ENCODE peak calls at places on chromosomes 5 and 9, in six cellular contexts. One of them, this sample, is unnamed.

GRCh38 chr9:6818292-6818922 is 60.6 kb downstream of the KDM4C start:
- DNase-seq in PC-3: no peak
- DNase-seq in HCT116: no peak
- DNase-seq in MM.1S: no peak
- DNase-seq in SK-N-SH: no peak
- DNase-seq in GM23248: no peak
- DNase-seq in this sample: no peak

GRCh38 chr5:59034498-59035186 is 451.8 kb downstream of the RAB3C start:
- DNase-seq in PC-3: peak
- DNase-seq in SK-N-SH: peak
- DNase-seq in MM.1S: peak
- DNase-seq in GM23248: peak
- DNase-seq in HCT116: no peak
- DNase-seq in this sample: peak

GRCh38 chr5:75672616-75673015 is 44.6 kb downstream of the POC5 start:
- DNase-seq in SK-N-SH: no peak
- DNase-seq in PC-3: no peak
- DNase-seq in GM23248: no peak
- DNase-seq in MM.1S: no peak
- DNase-seq in HCT116: no peak
- DNase-seq in this sample: no peak

GRCh38 chr5:172276214-172276613 is 7.3 kb downstream of the UBTD2 start:
- DNase-seq in GM23248: peak
- DNase-seq in SK-N-SH: no peak
- DNase-seq in HCT116: no peak
- DNase-seq in PC-3: peak
- DNase-seq in MM.1S: no peak
- DNase-seq in this sample: no peak

GRCh38 chr5:35213608-35214007 is 16.7 kb downstream of the PRLR start:
- DNase-seq in PC-3: peak
- DNase-seq in GM23248: peak
- DNase-seq in HCT116: no peak
- DNase-seq in SK-N-SH: no peak
- DNase-seq in MM.1S: no peak
- DNase-seq in this sample: no peak

GRCh38 chr5:96408276-96408777 is 24.7 kb downstream of the PCSK1 start:
- DNase-seq in PC-3: peak
- DNase-seq in SK-N-SH: no peak
- DNase-seq in HCT116: no peak
- DNase-seq in GM23248: peak
- DNase-seq in MM.1S: no peak
- DNase-seq in this sample: no peak

GRCh38 chr5:8329773-8330172 is 460.8 kb downstream of the MTRR start:
- DNase-seq in HCT116: no peak
- DNase-seq in PC-3: peak
- DNase-seq in GM23248: peak
- DNase-seq in SK-N-SH: no peak
- DNase-seq in MM.1S: no peak
- DNase-seq in this sample: no peak

GRCh38 chr5:66646570-66646969 is 50.4 kb downstream of the MAST4 start:
- DNase-seq in SK-N-SH: peak
- DNase-seq in HCT116: no peak
- DNase-seq in MM.1S: no peak
- DNase-seq in GM23248: peak
- DNase-seq in PC-3: no peak
- DNase-seq in this sample: no peak

GRCh38 chr5:93741136-93741811 is at the start of gene POU5F2:
- DNase-seq in MM.1S: no peak
- DNase-seq in HCT116: no peak
- DNase-seq in SK-N-SH: peak
- DNase-seq in PC-3: no peak
- DNase-seq in GM23248: no peak
- DNase-seq in this sample: no peak

GRCh38 chr9:78280982-78281668 is 15.8 kb upstream of the PSAT1 start:
- DNase-seq in SK-N-SH: peak
- DNase-seq in HCT116: no peak
- DNase-seq in GM23248: peak
- DNase-seq in PC-3: no peak
- DNase-seq in MM.1S: no peak
- DNase-seq in this sample: no peak

GRCh38 chr9:129237195-129237611 is 59.1 kb upstream of the IER5L start:
- DNase-seq in HCT116: no peak
- DNase-seq in GM23248: peak
- DNase-seq in MM.1S: no peak
- DNase-seq in SK-N-SH: no peak
- DNase-seq in PC-3: peak
- DNase-seq in this sample: no peak

GRCh38 chr9:36862206-36863145 is 171.6 kb downstream of the PAX5 start:
- DNase-seq in SK-N-SH: peak
- DNase-seq in HCT116: peak
- DNase-seq in GM23248: peak
- DNase-seq in MM.1S: no peak
- DNase-seq in PC-3: peak
- DNase-seq in this sample: peak

GRCh38 chr9:113152699-113153098 is 1.9 kb downstream of the SLC31A2 start:
- DNase-seq in SK-N-SH: no peak
- DNase-seq in MM.1S: no peak
- DNase-seq in HCT116: no peak
- DNase-seq in GM23248: peak
- DNase-seq in PC-3: peak
- DNase-seq in this sample: no peak

GRCh38 chr5:32710859-32711692 is at the start of gene NPR3:
- DNase-seq in PC-3: peak
- DNase-seq in GM23248: peak
- DNase-seq in MM.1S: no peak
- DNase-seq in HCT116: no peak
- DNase-seq in SK-N-SH: peak
- DNase-seq in this sample: peak

GRCh38 chr5:10323588-10324488 is 16.1 kb upstream of the CMBL start:
- DNase-seq in MM.1S: no peak
- DNase-seq in HCT116: no peak
- DNase-seq in GM23248: peak
- DNase-seq in PC-3: peak
- DNase-seq in SK-N-SH: no peak
- DNase-seq in this sample: no peak

GRCh38 chr5:23820764-23821471 is 313.5 kb downstream of the PRDM9 start:
- DNase-seq in SK-N-SH: peak
- DNase-seq in HCT116: no peak
- DNase-seq in PC-3: peak
- DNase-seq in MM.1S: peak
- DNase-seq in GM23248: peak
- DNase-seq in this sample: peak

GRCh38 chr9:128372784-128373183 is 1.6 kb downstream of the URM1 start:
- DNase-seq in MM.1S: no peak
- DNase-seq in SK-N-SH: no peak
- DNase-seq in HCT116: no peak
- DNase-seq in PC-3: peak
- DNase-seq in GM23248: peak
- DNase-seq in this sample: no peak

GRCh38 chr5:39503148-39503547 is 78.4 kb upstream of the DAB2 start:
- DNase-seq in SK-N-SH: no peak
- DNase-seq in MM.1S: no peak
- DNase-seq in HCT116: no peak
- DNase-seq in PC-3: no peak
- DNase-seq in GM23248: peak
- DNase-seq in this sample: no peak

GRCh38 chr5:54090495-54091084 is 219.8 kb downstream of the ARL15 start:
- DNase-seq in SK-N-SH: no peak
- DNase-seq in MM.1S: no peak
- DNase-seq in GM23248: peak
- DNase-seq in HCT116: peak
- DNase-seq in PC-3: peak
- DNase-seq in this sample: no peak

GRCh38 chr9:100492952-100493351 is 20.0 kb downstream of the TMEFF1 start:
- DNase-seq in HCT116: no peak
- DNase-seq in PC-3: peak
- DNase-seq in SK-N-SH: no peak
- DNase-seq in MM.1S: peak
- DNase-seq in GM23248: peak
- DNase-seq in this sample: no peak

GRCh38 chr9:83034587-83034986 is 28.4 kb downstream of the RASEF start:
- DNase-seq in SK-N-SH: no peak
- DNase-seq in MM.1S: no peak
- DNase-seq in HCT116: no peak
- DNase-seq in PC-3: peak
- DNase-seq in GM23248: peak
- DNase-seq in this sample: no peak

GRCh38 chr9:109349431-109349846 is 28.6 kb upstream of the EPB41L4B start:
- DNase-seq in GM23248: peak
- DNase-seq in MM.1S: no peak
- DNase-seq in PC-3: peak
- DNase-seq in SK-N-SH: no peak
- DNase-seq in HCT116: no peak
- DNase-seq in this sample: no peak

GRCh38 chr5:169805527-169805934 is 168.5 kb downstream of the DOCK2 start:
- DNase-seq in GM23248: peak
- DNase-seq in SK-N-SH: no peak
- DNase-seq in MM.1S: no peak
- DNase-seq in PC-3: no peak
- DNase-seq in HCT116: no peak
- DNase-seq in this sample: peak

GRCh38 chr9:112945620-112946208 is 55.0 kb upstream of the SLC46A2 start:
- DNase-seq in SK-N-SH: peak
- DNase-seq in HCT116: no peak
- DNase-seq in PC-3: peak
- DNase-seq in GM23248: no peak
- DNase-seq in MM.1S: no peak
- DNase-seq in this sample: peak

GRCh38 chr9:90645721-90646120 is 3.1 kb upstream of the DIRAS2 start:
- DNase-seq in MM.1S: peak
- DNase-seq in PC-3: no peak
- DNase-seq in HCT116: no peak
- DNase-seq in GM23248: no peak
- DNase-seq in SK-N-SH: no peak
- DNase-seq in this sample: no peak

DNA sequence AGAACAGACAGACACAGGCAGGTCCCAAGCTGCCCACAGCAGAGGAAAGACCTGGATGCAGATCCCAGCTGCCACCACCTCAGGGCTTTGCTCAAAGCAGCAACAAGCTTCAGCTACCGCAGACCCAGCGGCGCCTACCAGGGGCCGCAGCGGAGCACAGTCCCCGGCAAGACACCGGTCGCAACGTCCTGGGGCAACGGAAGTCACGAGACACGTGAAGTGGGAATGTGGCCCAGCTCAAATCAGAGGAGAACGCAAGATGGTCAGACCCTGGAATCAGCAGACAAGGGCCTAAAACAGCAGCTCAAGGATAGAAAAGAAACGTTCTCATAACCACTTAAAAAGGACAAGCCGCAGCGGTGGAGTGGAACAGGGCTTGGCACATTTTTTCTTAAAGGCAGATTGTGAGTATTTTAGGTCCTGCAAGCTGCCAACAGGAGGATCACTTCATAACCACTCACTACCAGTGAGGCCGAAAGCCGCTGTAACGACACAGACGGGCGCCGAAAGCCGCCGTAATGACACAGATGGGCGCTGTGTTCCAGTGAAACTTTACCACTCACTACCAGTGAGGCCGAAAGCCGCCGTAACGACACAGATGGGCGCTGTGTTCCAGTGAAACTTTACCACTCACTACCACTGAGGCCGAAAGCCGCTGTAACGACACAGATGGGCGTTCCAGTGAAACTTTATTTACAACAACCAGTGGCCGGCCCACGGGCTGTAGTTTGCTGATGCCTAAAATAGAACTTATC is 21.7 kb downstream of the SLC9A3 start:
- DNase-seq in PC-3: no peak
- DNase-seq in SK-N-SH: no peak
- DNase-seq in HCT116: no peak
- DNase-seq in GM23248: peak
- DNase-seq in MM.1S: no peak
- DNase-seq in this sample: no peak
- H3K9ac ChIP-seq in PC-3: no peak
- H3K9ac ChIP-seq in SK-N-SH: no peak
- H3K9ac ChIP-seq in HCT116: no peak
- H3K9ac ChIP-seq in GM23248: no peak
- H3K9ac ChIP-seq in MM.1S: no peak
- H3K9ac ChIP-seq in this sample: no peak

DNA sequence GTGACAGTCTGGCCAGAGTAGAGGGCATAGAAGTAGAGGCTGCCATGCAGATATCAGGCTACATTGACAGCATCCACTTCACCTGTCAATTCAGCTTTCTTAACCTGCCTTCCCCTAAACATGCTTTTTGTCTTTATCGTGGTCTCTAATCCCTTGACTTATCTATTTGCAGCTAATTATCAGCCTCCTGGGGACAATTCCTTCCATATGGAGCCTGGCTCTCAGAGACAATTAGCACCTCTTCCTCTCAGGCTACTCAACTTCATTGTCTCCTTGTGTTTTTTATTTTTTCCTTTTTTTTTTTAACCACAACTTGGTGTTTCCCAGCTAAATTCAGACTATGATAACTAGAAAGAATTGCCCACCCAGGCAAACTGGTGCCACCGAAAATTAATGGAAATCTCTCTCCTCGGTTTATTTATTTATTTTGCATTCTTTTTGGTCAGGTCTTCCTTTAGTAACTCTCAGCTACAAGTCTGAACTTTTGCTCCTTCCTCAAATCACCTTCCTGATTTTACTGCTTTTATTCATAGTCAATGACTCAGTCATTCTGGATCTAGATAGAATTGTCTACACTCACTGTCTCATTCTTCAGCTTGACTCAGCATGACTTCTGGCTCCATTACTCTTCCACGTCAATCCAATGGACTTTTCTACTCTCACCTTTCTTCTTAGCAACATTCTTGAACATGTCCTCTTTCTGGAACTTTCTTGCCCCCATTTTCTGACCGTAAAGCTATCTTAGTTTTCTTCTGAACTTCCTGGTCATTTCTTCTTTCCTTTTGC is 63.0 kb upstream of the BASP1 start:
- DNase-seq in GM23248: peak
- DNase-seq in PC-3: peak
- DNase-seq in MM.1S: no peak
- DNase-seq in HCT116: no peak
- DNase-seq in SK-N-SH: no peak
- DNase-seq in this sample: peak
- H3K4me2 ChIP-seq in GM23248: peak
- H3K4me2 ChIP-seq in PC-3: peak
- H3K4me2 ChIP-seq in MM.1S: no peak
- H3K4me2 ChIP-seq in HCT116: no peak
- H3K4me2 ChIP-seq in SK-N-SH: no peak
- H3K4me2 ChIP-seq in this sample: peak

GRCh38 chr9:93111371-93112115 is 15.5 kb downstream of the CARD19 start:
- DNase-seq in PC-3: peak
- DNase-seq in HCT116: no peak
- DNase-seq in MM.1S: no peak
- DNase-seq in SK-N-SH: no peak
- DNase-seq in GM23248: no peak
- DNase-seq in this sample: no peak
- TF ChIP-seq EZH2phosphoT487 in PC-3: no peak
- TF ChIP-seq EZH2phosphoT487 in HCT116: no peak
- TF ChIP-seq EZH2phosphoT487 in MM.1S: no peak
- TF ChIP-seq EZH2phosphoT487 in SK-N-SH: no peak
- TF ChIP-seq EZH2phosphoT487 in GM23248: no peak
- TF ChIP-seq EZH2phosphoT487 in this sample: no peak

DNA sequence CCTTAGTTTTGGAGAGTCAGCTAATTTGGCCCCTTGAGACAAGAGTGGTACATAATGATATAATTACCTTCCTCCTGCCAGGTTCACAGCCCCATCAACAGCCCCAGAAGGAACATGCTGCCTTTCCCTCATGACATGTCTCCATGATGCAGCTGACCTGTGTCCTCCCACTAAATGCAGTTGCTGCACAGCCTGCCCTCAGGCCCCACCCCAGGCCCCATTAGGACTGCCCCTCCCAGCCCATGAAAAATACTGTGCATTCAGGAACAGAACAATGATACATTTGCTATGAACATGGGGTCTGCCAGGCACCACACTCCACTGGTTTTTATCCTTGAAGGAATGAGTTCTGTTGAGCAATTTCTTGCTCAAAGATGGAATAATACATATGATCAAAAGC is 176.4 kb downstream of the C5orf15 start:
- DNase-seq in MM.1S: no peak
- DNase-seq in SK-N-SH: no peak
- DNase-seq in HCT116: no peak
- DNase-seq in PC-3: no peak
- DNase-seq in GM23248: no peak
- DNase-seq in this sample: no peak
- H3K9ac ChIP-seq in MM.1S: no peak
- H3K9ac ChIP-seq in SK-N-SH: no peak
- H3K9ac ChIP-seq in HCT116: no peak
- H3K9ac ChIP-seq in PC-3: no peak
- H3K9ac ChIP-seq in GM23248: no peak
- H3K9ac ChIP-seq in this sample: no peak

This sample was measured in neural progenitor cell.